ENCODE peak calls at places on chromosomes 5 and 9, in eight cellular contexts. One of them, this sample, is unnamed.

GRCh38 chr5:147460380-147460779 is 49.5 kb downstream of the DPYSL3 start:
- DNase-seq in psoas muscle: no peak
- DNase-seq in lower lobe of right lung: no peak
- DNase-seq in PC-3: no peak
- DNase-seq in A673: no peak
- DNase-seq in CD4-positive, alpha-beta memory T cell: no peak
- DNase-seq in effector memory CD4-positive, alpha-beta T cell: no peak
- DNase-seq in body of pancreas: no peak
- DNase-seq in this sample: no peak

GRCh38 chr5:171667341-171668096 is 118.1 kb upstream of the SMIM23 start:
- DNase-seq in lower lobe of right lung: peak; percentile 52
- DNase-seq in PC-3: no peak
- DNase-seq in body of pancreas: peak; percentile 69
- DNase-seq in A673: no peak
- DNase-seq in CD4-positive, alpha-beta memory T cell: no peak
- DNase-seq in psoas muscle: peak; percentile 62
- DNase-seq in effector memory CD4-positive, alpha-beta T cell: no peak
- DNase-seq in this sample: no peak

GRCh38 chr5:139182528-139183296 is 15.5 kb downstream of the SIL1 start:
- DNase-seq in effector memory CD4-positive, alpha-beta T cell: no peak
- DNase-seq in A673: no peak
- DNase-seq in PC-3: no peak
- DNase-seq in psoas muscle: no peak
- DNase-seq in body of pancreas: no peak
- DNase-seq in CD4-positive, alpha-beta memory T cell: no peak
- DNase-seq in lower lobe of right lung: no peak
- DNase-seq in this sample: no peak

GRCh38 chr9:6907772-6908381 is 150.1 kb downstream of the KDM4C start:
- DNase-seq in PC-3: peak; percentile 64
- DNase-seq in effector memory CD4-positive, alpha-beta T cell: no peak
- DNase-seq in CD4-positive, alpha-beta memory T cell: no peak
- DNase-seq in psoas muscle: no peak
- DNase-seq in body of pancreas: no peak
- DNase-seq in A673: peak; percentile 45
- DNase-seq in lower lobe of right lung: no peak
- DNase-seq in this sample: no peak

GRCh38 chr9:14136047-14136446 is 177.9 kb downstream of the NFIB start:
- DNase-seq in effector memory CD4-positive, alpha-beta T cell: no peak
- DNase-seq in PC-3: no peak
- DNase-seq in psoas muscle: no peak
- DNase-seq in lower lobe of right lung: no peak
- DNase-seq in A673: no peak
- DNase-seq in body of pancreas: no peak
- DNase-seq in CD4-positive, alpha-beta memory T cell: no peak
- DNase-seq in this sample: no peak

GRCh38 chr9:109311731-109312130 is 9.1 kb downstream of the EPB41L4B start:
- DNase-seq in PC-3: no peak
- DNase-seq in psoas muscle: no peak
- DNase-seq in A673: no peak
- DNase-seq in effector memory CD4-positive, alpha-beta T cell: no peak
- DNase-seq in lower lobe of right lung: no peak
- DNase-seq in CD4-positive, alpha-beta memory T cell: no peak
- DNase-seq in body of pancreas: no peak
- DNase-seq in this sample: no peak

GRCh38 chr5:110094109-110094508 is 404.4 kb downstream of the MAN2A1 start:
- DNase-seq in body of pancreas: no peak
- DNase-seq in A673: no peak
- DNase-seq in PC-3: no peak
- DNase-seq in lower lobe of right lung: no peak
- DNase-seq in psoas muscle: no peak
- DNase-seq in effector memory CD4-positive, alpha-beta T cell: no peak
- DNase-seq in CD4-positive, alpha-beta memory T cell: no peak
- DNase-seq in this sample: no peak

GRCh38 chr5:157670662-157671591 is at the start of gene C5orf52:
- DNase-seq in A673: peak; percentile 37
- DNase-seq in body of pancreas: peak; percentile 51
- DNase-seq in psoas muscle: no peak
- DNase-seq in lower lobe of right lung: peak; percentile 60
- DNase-seq in CD4-positive, alpha-beta memory T cell: no peak
- DNase-seq in effector memory CD4-positive, alpha-beta T cell: no peak
- DNase-seq in PC-3: peak; percentile 96
- DNase-seq in this sample: no peak

GRCh38 chr9:79382468-79382867 is 189.3 kb upstream of the TLE4 start:
- DNase-seq in psoas muscle: no peak
- DNase-seq in PC-3: no peak
- DNase-seq in lower lobe of right lung: no peak
- DNase-seq in A673: no peak
- DNase-seq in CD4-positive, alpha-beta memory T cell: no peak
- DNase-seq in effector memory CD4-positive, alpha-beta T cell: no peak
- DNase-seq in body of pancreas: no peak
- DNase-seq in this sample: no peak

GRCh38 chr5:43432486-43433365 is 20.5 kb upstream of the CCL28 start:
- DNase-seq in effector memory CD4-positive, alpha-beta T cell: no peak
- DNase-seq in lower lobe of right lung: peak; percentile 82
- DNase-seq in PC-3: peak; percentile 98
- DNase-seq in A673: peak; percentile 46
- DNase-seq in body of pancreas: peak; percentile 82
- DNase-seq in psoas muscle: peak; percentile 75
- DNase-seq in CD4-positive, alpha-beta memory T cell: no peak
- DNase-seq in this sample: no peak

GRCh38 chr5:43428034-43428712 is 16.0 kb upstream of the CCL28 start:
- DNase-seq in body of pancreas: peak; percentile 21
- DNase-seq in A673: no peak
- DNase-seq in lower lobe of right lung: no peak
- DNase-seq in psoas muscle: no peak
- DNase-seq in CD4-positive, alpha-beta memory T cell: no peak
- DNase-seq in PC-3: peak; percentile 65
- DNase-seq in effector memory CD4-positive, alpha-beta T cell: no peak
- DNase-seq in this sample: no peak

GRCh38 chr5:43433381-43433780 is 21.2 kb upstream of the CCL28 start:
- DNase-seq in PC-3: no peak
- DNase-seq in CD4-positive, alpha-beta memory T cell: no peak
- DNase-seq in psoas muscle: no peak
- DNase-seq in effector memory CD4-positive, alpha-beta T cell: no peak
- DNase-seq in body of pancreas: no peak
- DNase-seq in lower lobe of right lung: no peak
- DNase-seq in A673: no peak
- DNase-seq in this sample: no peak

GRCh38 chr5:43429016-43429415 is 16.8 kb upstream of the CCL28 start:
- DNase-seq in lower lobe of right lung: no peak
- DNase-seq in A673: no peak
- DNase-seq in psoas muscle: no peak
- DNase-seq in body of pancreas: no peak
- DNase-seq in CD4-positive, alpha-beta memory T cell: no peak
- DNase-seq in PC-3: no peak
- DNase-seq in effector memory CD4-positive, alpha-beta T cell: no peak
- DNase-seq in this sample: no peak

GRCh38 chr5:43429706-43430105 is 17.5 kb upstream of the CCL28 start:
- DNase-seq in PC-3: no peak
- DNase-seq in effector memory CD4-positive, alpha-beta T cell: no peak
- DNase-seq in body of pancreas: no peak
- DNase-seq in A673: no peak
- DNase-seq in psoas muscle: no peak
- DNase-seq in lower lobe of right lung: no peak
- DNase-seq in CD4-positive, alpha-beta memory T cell: no peak
- DNase-seq in this sample: no peak
- H3K4me1 ChIP-seq in PC-3: peaks cover 49% of the 10 kb centered on the region
- H3K4me1 ChIP-seq in effector memory CD4-positive, alpha-beta T cell: no peaks in the 10 kb centered on the region
- H3K4me1 ChIP-seq in body of pancreas: peaks cover 41% of the 10 kb centered on the region
- H3K4me1 ChIP-seq in A673: peaks cover 7% of the 10 kb centered on the region
- H3K4me1 ChIP-seq in psoas muscle: peaks cover 10% of the 10 kb centered on the region
- H3K4me1 ChIP-seq in lower lobe of right lung: peaks cover 12% of the 10 kb centered on the region
- H3K4me1 ChIP-seq in CD4-positive, alpha-beta memory T cell: no peaks in the 10 kb centered on the region
- H3K4me1 ChIP-seq in this sample: no peaks in the 10 kb centered on the region

GRCh38 chr9:93644397-93645088 is 68.2 kb downstream of the PHF2 start:
- DNase-seq in PC-3: no peak
- DNase-seq in effector memory CD4-positive, alpha-beta T cell: no peak
- DNase-seq in lower lobe of right lung: no peak
- DNase-seq in psoas muscle: peak; percentile 72
- DNase-seq in A673: no peak
- DNase-seq in body of pancreas: no peak
- DNase-seq in CD4-positive, alpha-beta memory T cell: no peak
- DNase-seq in this sample: no peak
- H3K36me3 ChIP-seq in PC-3: no peaks in the 10 kb centered on the region
- H3K36me3 ChIP-seq in effector memory CD4-positive, alpha-beta T cell: peaks cover 38% of the 10 kb centered on the region
- H3K36me3 ChIP-seq in lower lobe of right lung: peaks cover 70% of the 10 kb centered on the region
- H3K36me3 ChIP-seq in psoas muscle: peaks cover 36% of the 10 kb centered on the region
- H3K36me3 ChIP-seq in A673: peaks cover 7% of the 10 kb centered on the region
- H3K36me3 ChIP-seq in body of pancreas: peaks cover 7% of the 10 kb centered on the region
- H3K36me3 ChIP-seq in CD4-positive, alpha-beta memory T cell: peaks cover 6% of the 10 kb centered on the region
- H3K36me3 ChIP-seq in this sample: peaks cover 4% of the 10 kb centered on the region

DNA sequence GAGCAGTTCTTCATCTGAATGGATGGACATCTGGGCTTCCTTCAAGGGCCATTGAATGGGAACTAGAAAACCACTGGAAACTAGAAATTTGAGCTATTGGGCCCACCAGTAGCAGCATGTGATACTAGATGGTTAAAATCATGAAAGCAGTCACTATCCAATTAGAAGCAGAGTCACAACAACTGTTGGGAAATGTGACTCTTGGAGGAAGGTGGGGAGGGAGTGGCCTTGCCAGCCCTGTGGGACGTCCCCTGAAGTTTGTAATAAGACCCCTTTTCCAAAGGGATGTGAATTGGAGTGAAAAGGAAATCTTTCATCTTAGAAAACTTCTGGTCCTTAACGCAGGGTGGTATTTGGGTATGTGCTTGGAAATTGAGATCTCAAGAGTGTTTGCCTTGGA is 5.6 kb downstream of the RAB24 start:
- DNase-seq in psoas muscle: no peak
- DNase-seq in PC-3: no peak
- DNase-seq in lower lobe of right lung: no peak
- DNase-seq in body of pancreas: no peak
- DNase-seq in A673: no peak
- DNase-seq in effector memory CD4-positive, alpha-beta T cell: no peak
- DNase-seq in CD4-positive, alpha-beta memory T cell: no peak
- DNase-seq in this sample: no peak
- H3K4me1 ChIP-seq in psoas muscle: peaks cover 26% of the 10 kb centered on the region
- H3K4me1 ChIP-seq in PC-3: peaks cover 36% of the 10 kb centered on the region
- H3K4me1 ChIP-seq in lower lobe of right lung: peaks cover 60% of the 10 kb centered on the region
- H3K4me1 ChIP-seq in body of pancreas: peaks cover 39% of the 10 kb centered on the region
- H3K4me1 ChIP-seq in A673: peaks cover 10% of the 10 kb centered on the region
- H3K4me1 ChIP-seq in effector memory CD4-positive, alpha-beta T cell: peaks cover 44% of the 10 kb centered on the region
- H3K4me1 ChIP-seq in CD4-positive, alpha-beta memory T cell: peaks cover 50% of the 10 kb centered on the region
- H3K4me1 ChIP-seq in this sample: peaks cover 3% of the 10 kb centered on the region

DNA sequence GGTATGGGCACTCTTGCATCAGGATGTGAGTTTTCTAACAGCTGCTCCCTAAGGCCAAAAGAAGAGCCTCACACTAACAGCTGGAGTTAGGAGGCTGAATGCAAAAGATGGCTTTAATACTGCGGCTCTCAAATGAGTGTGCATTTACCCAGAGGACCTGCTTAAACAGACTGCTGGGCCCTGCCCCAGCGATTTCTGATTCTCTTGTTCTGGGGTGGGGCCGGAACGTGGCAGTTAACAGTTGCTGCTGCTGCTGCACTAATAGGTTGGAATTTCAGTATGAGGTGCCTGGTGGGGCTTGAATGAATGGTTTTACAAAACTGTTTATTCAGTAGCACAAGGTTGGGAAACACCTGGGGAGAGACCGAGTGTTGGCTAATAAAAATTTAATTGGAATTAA is 26.1 kb downstream of the HMGCR start:
- DNase-seq in A673: no peak
- DNase-seq in CD4-positive, alpha-beta memory T cell: no peak
- DNase-seq in psoas muscle: no peak
- DNase-seq in PC-3: no peak
- DNase-seq in body of pancreas: no peak
- DNase-seq in lower lobe of right lung: no peak
- DNase-seq in effector memory CD4-positive, alpha-beta T cell: no peak
- DNase-seq in this sample: no peak
- H3K36me3 ChIP-seq in A673: peaks cover 49% of the 10 kb centered on the region
- H3K36me3 ChIP-seq in CD4-positive, alpha-beta memory T cell: peaks cover 14% of the 10 kb centered on the region
- H3K36me3 ChIP-seq in psoas muscle: peaks cover 41% of the 10 kb centered on the region
- H3K36me3 ChIP-seq in PC-3: peaks cover 27% of the 10 kb centered on the region
- H3K36me3 ChIP-seq in body of pancreas: peaks cover 13% of the 10 kb centered on the region
- H3K36me3 ChIP-seq in lower lobe of right lung: peaks cover 48% of the 10 kb centered on the region
- H3K36me3 ChIP-seq in effector memory CD4-positive, alpha-beta T cell: peaks cover 31% of the 10 kb centered on the region
- H3K36me3 ChIP-seq in this sample: peaks cover 14% of the 10 kb centered on the region

DNA sequence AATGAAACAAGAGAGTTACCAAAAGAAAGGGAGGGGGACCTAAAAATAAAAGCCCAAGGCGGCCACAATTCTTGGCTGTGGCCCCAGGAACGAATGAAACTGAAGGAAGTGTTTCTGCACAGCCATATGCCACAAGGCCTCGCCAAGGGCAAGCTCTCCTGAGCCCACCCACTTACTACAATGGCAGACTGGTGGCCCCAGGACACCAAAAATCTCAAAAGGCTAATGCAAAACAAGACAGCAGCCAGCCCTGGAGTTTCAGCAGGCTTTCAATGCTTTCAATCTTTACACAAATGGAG is 4.0 kb downstream of the CAMSAP1 start:
- DNase-seq in psoas muscle: no peak
- DNase-seq in A673: no peak
- DNase-seq in effector memory CD4-positive, alpha-beta T cell: no peak
- DNase-seq in lower lobe of right lung: no peak
- DNase-seq in body of pancreas: no peak
- DNase-seq in CD4-positive, alpha-beta memory T cell: no peak
- DNase-seq in PC-3: no peak
- DNase-seq in this sample: no peak
- H3K4me1 ChIP-seq in psoas muscle: peaks cover 49% of the 10 kb centered on the region
- H3K4me1 ChIP-seq in A673: peaks cover 7% of the 10 kb centered on the region
- H3K4me1 ChIP-seq in effector memory CD4-positive, alpha-beta T cell: peaks cover 18% of the 10 kb centered on the region
- H3K4me1 ChIP-seq in lower lobe of right lung: peaks cover 37% of the 10 kb centered on the region
- H3K4me1 ChIP-seq in body of pancreas: peaks cover 28% of the 10 kb centered on the region
- H3K4me1 ChIP-seq in CD4-positive, alpha-beta memory T cell: peaks cover 38% of the 10 kb centered on the region
- H3K4me1 ChIP-seq in PC-3: peaks cover 19% of the 10 kb centered on the region
- H3K4me1 ChIP-seq in this sample: peaks cover 3% of the 10 kb centered on the region

DNA sequence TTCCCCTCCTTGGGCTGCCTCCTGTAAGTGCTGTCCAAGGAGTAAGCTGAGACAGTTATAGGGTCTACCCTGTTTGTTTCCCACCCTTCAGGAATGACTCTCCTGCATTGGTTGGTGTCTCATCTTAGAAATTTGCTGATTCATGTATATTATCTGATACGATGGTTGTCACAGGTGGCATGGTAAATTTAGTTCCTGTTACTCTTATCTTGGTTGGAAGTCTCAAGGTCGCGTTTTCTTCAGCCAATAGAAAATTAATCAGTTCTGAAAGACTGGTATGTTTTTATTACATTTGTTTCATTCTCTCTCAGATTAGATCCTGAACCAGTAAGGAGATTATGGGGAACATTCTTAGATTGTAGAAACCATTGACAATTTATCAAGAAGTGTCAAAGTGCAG is 42.7 kb downstream of the SCGB3A1 start:
- DNase-seq in effector memory CD4-positive, alpha-beta T cell: no peak
- DNase-seq in CD4-positive, alpha-beta memory T cell: no peak
- DNase-seq in PC-3: no peak
- DNase-seq in A673: no peak
- DNase-seq in lower lobe of right lung: no peak
- DNase-seq in psoas muscle: no peak
- DNase-seq in body of pancreas: no peak
- DNase-seq in this sample: no peak
- H3K36me3 ChIP-seq in effector memory CD4-positive, alpha-beta T cell: peaks cover 16% of the 10 kb centered on the region
- H3K36me3 ChIP-seq in CD4-positive, alpha-beta memory T cell: peaks cover 7% of the 10 kb centered on the region
- H3K36me3 ChIP-seq in PC-3: peaks cover 4% of the 10 kb centered on the region
- H3K36me3 ChIP-seq in A673: peaks cover 31% of the 10 kb centered on the region
- H3K36me3 ChIP-seq in lower lobe of right lung: peaks cover 27% of the 10 kb centered on the region
- H3K36me3 ChIP-seq in psoas muscle: peaks cover 35% of the 10 kb centered on the region
- H3K36me3 ChIP-seq in body of pancreas: no peaks in the 10 kb centered on the region
- H3K36me3 ChIP-seq in this sample: no peaks in the 10 kb centered on the region